ENCODE peak calls at places on chromosomes 3 and 15, in ten cellular contexts. W, P, T, A, I, D, Q, X, O and R are unnamed samples.

GRCh38 chr15:35626984-35627383 is 81.0 kb upstream of the DPH6 start:
- DNase-seq in W (no peak), P (peak; percentile 12), T (no peak), A (no peak), I (no peak), D (no peak), Q (no peak), X (no peak), O (no peak), R (no peak)

GRCh38 chr15:98121514-98121913 is 161.0 kb downstream of the ARRDC4 start:
- DNase-seq in W (no peak), P (no peak), T (no peak), A (no peak), I (no peak), D (no peak), Q (no peak), X (no peak), O (no peak), R (no peak)

GRCh38 chr3:102514241-102514640 is 79.4 kb downstream of the ZPLD1 start:
- DNase-seq in W (no peak), P (no peak), T (no peak), A (no peak), I (no peak), D (no peak), Q (no peak), X (no peak), O (no peak), R (no peak)

GRCh38 chr3:107431298-107432012 is 54.2 kb downstream of the CCDC54 start:
- DNase-seq in W (peak; percentile 85), P (peak; percentile 67), T (peak; percentile 70), A (peak; percentile 94), I (peak; percentile 59), D (peak; percentile 77), Q (peak; percentile 68), X (peak; percentile 76), O (peak; percentile 59), R (peak; percentile 58)

GRCh38 chr15:28094732-28095521 is 4.2 kb downstream of the OCA2 start:
- DNase-seq in W (no peak), P (no peak), T (no peak), A (peak; percentile 91), I (no peak), D (no peak), Q (peak; percentile 92), X (peak; percentile 89), O (no peak), R (no peak)

GRCh38 chr15:40313531-40314398 is 6.0 kb upstream of the PLCB2 start:
- DNase-seq in W (peak; percentile 56), P (no peak), T (no peak), A (no peak), I (peak; percentile 39), D (peak; percentile 62), Q (peak; percentile 85), X (peak; percentile 87), O (peak; percentile 15), R (no peak)

GRCh38 chr15:64905119-64905831 is 6.4 kb upstream of the ANKDD1A start:
- DNase-seq in W (peak; percentile 70), P (peak; percentile 83), T (peak; percentile 79), A (peak; percentile 94), I (peak; percentile 81), D (peak; percentile 85), Q (peak; percentile 79), X (peak; percentile 80), O (peak; percentile 57), R (peak; percentile 85)

GRCh38 chr3:115397433-115397832 is 225.9 kb upstream of the GAP43 start:
- DNase-seq in W (no peak), P (no peak), T (peak; percentile 56), A (no peak), I (no peak), D (no peak), Q (no peak), X (no peak), O (no peak), R (no peak)

GRCh38 chr3:177468331-177468730 is 271.0 kb upstream of the TBL1XR1 start:
- DNase-seq in W (no peak), P (peak; percentile 98), T (peak; percentile 88), A (no peak), I (no peak), D (no peak), Q (no peak), X (no peak), O (peak; percentile 87), R (no peak)

GRCh38 chr3:13894096-13894811 is 14.4 kb upstream of the WNT7A start:
- DNase-seq in W (no peak), P (no peak), T (no peak), A (peak; percentile 48), I (no peak), D (no peak), Q (no peak), X (no peak), O (no peak), R (no peak)

GRCh38 chr3:114770874-114771273 is 376.2 kb downstream of the ZBTB20 start:
- DNase-seq in W (no peak), P (peak; percentile 62), T (peak; percentile 73), A (no peak), I (no peak), D (no peak), Q (no peak), X (no peak), O (peak; percentile 9), R (no peak)

GRCh38 chr15:32928876-32929275 is 211.1 kb downstream of the GREM1 start:
- DNase-seq in W (no peak), P (no peak), T (no peak), A (no peak), I (no peak), D (no peak), Q (no peak), X (no peak), O (no peak), R (no peak)

DNA sequence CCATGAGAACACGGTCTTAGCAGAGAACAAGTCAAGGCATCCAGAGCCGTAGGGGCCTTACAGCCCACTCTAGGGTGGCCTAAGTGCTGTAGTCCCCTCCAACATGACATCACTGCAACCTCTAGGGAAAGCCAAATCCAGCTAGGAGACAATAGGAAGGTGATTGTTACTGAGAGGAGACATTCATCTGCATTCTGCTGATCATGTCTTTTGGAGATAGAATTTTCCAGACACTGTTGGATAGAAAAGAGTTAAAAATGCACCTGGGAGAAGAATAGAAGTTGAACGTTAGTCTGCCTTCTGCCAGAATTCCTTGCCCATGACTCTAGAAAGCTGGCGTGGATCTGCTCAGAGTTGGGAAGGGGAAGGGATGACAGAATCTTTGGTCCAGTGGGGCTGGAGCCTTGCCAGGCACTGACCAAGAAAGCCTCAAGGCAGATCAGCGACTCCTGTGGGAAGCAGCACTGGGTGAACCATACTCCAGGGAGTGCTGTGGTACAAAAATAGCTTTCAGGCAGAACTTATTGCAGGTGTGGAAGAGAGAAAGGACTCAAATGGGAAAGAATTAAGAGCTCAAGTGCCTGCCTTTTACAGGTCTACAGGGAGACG is 44.8 kb upstream of the RAF1 start:
- DNase-seq in W (peak; percentile 73), P (peak; percentile 83), T (peak; percentile 74), A (no peak), I (no peak), D (no peak), Q (no peak), X (no peak), O (peak; percentile 94), R (no peak)
- TF ChIP-seq CTCF in W (peak; percentile 8), P (peak; percentile 35), T (peak; percentile 18), A (no peak), I (no peak), D (peak; percentile 21), Q (no peak), X (no peak), O (peak; percentile 65), R (no peak)

GRCh38 chr15:45265506-45265905 is 13.5 kb downstream of the SLC28A2 start:
- DNase-seq in W (no peak), P (no peak), T (no peak), A (no peak), I (no peak), D (no peak), Q (no peak), X (no peak), O (no peak), R (no peak)

GRCh38 chr15:45262906-45263456 is 10.9 kb downstream of the SLC28A2 start:
- DNase-seq in W (no peak), P (no peak), T (no peak), A (no peak), I (no peak), D (no peak), Q (no peak), X (no peak), O (no peak), R (no peak)

GRCh38 chr15:45263854-45264253 is 11.8 kb downstream of the SLC28A2 start:
- DNase-seq in W (no peak), P (no peak), T (no peak), A (no peak), I (no peak), D (no peak), Q (no peak), X (no peak), O (no peak), R (no peak)

GRCh38 chr15:45268135-45268534 is 16.1 kb downstream of the SLC28A2 start:
- DNase-seq in W (no peak), P (no peak), T (no peak), A (no peak), I (peak; percentile 20), D (no peak), Q (peak; percentile 54), X (peak; percentile 61), O (no peak), R (no peak)
- TF ChIP-seq CTCF in W (no peak), P (no peak), T (no peak), A (no peak), I (peak; percentile 20), D (no peak), Q (peak; percentile 28), X (peak; percentile 22), O (peak; percentile 18), R (no peak)

DNA sequence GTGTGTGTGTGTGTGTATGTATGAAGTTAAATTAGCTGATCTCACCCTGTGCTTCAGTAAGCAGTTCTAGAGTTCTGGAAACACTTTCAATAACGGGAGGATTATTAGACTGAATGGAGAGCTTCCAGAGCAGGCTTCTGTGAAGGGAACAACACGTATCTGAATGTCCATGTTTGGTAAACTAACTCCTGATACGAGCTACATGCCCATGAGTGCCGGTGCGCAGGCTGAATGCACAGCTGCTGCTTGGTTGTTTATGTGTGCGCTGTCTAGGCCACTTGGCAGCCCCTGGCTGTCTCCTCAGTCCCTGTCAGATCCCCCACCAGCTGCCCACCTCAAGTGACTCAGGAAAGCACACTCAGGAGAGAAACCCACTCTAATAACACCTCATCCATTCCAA is 137.0 kb downstream of the EPHB1 start:
- DNase-seq in W (no peak), P (no peak), T (no peak), A (peak; percentile 45), I (no peak), D (no peak), Q (no peak), X (no peak), O (no peak), R (no peak)
- TF ChIP-seq CTCF in W (no peak), P (no peak), T (no peak), A (no peak), I (no peak), D (no peak), Q (no peak), X (no peak), O (no peak), R (no peak)

DNA sequence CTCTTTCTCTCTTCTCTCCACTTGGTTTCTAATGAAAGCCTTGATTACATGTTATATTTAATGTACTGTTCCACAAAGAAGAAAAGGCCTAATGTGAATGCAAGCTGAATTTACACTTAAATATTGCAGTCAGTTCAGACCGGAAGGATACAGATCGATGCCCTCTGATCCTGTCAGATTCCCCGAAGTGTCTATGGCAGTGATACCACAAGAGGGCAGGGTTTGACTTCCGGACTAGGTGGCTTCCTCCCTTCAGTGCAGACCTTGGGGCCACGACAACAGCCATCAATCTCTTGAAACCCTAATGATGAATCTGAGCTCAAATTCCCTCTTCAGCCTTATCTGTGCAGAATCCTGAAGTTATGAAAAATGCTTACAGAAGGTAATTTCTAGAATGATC is 29.5 kb downstream of the AGTR1 start:
- DNase-seq in W (peak; percentile 70), P (peak; percentile 13), T (peak; percentile 39), A (no peak), I (peak; percentile 45), D (no peak), Q (peak; percentile 18), X (peak; percentile 23), O (no peak), R (peak; percentile 16)
- TF ChIP-seq CTCF in W (no peak), P (peak; percentile 29), T (peak; percentile 48), A (no peak), I (peak; percentile 32), D (no peak), Q (peak; percentile 35), X (no peak), O (peak; percentile 72), R (peak; percentile 8)